ENCODE peak calls at places on chromosome 3, in six cellular contexts. One of them, this sample, is unnamed.

GRCh38 chr3:193744048-193744821 is 151.2 kb downstream of the OPA1 start:
- DNase-seq in body of pancreas: peak; percentile 76
- DNase-seq in CD8-positive, alpha-beta T cell: no peak
- DNase-seq in upper lobe of left lung: peak; percentile 55
- DNase-seq in PC-3: peak; percentile 6
- DNase-seq in left ventricle myocardium inferior: no peak
- DNase-seq in this sample: no peak

GRCh38 chr3:100024520-100025303 is 89.6 kb downstream of the FILIP1L start:
- DNase-seq in body of pancreas: no peak
- DNase-seq in left ventricle myocardium inferior: no peak
- DNase-seq in upper lobe of left lung: no peak
- DNase-seq in CD8-positive, alpha-beta T cell: no peak
- DNase-seq in PC-3: no peak
- DNase-seq in this sample: no peak

GRCh38 chr3:134350861-134351311 is 23.4 kb downstream of the AMOTL2 start:
- DNase-seq in body of pancreas: peak; percentile 92
- DNase-seq in upper lobe of left lung: peak; percentile 60
- DNase-seq in PC-3: peak; percentile 92
- DNase-seq in left ventricle myocardium inferior: no peak
- DNase-seq in CD8-positive, alpha-beta T cell: no peak
- DNase-seq in this sample: no peak

GRCh38 chr3:195100903-195101591 is 169.9 kb downstream of the XXYLT1 start:
- DNase-seq in upper lobe of left lung: peak; percentile 85
- DNase-seq in CD8-positive, alpha-beta T cell: no peak
- DNase-seq in PC-3: no peak
- DNase-seq in left ventricle myocardium inferior: peak; percentile 80
- DNase-seq in body of pancreas: peak; percentile 56
- DNase-seq in this sample: no peak

GRCh38 chr3:184156522-184156955 is 1.4 kb downstream of the DVL3 start:
- DNase-seq in body of pancreas: peak; percentile 44
- DNase-seq in upper lobe of left lung: peak; percentile 53
- DNase-seq in PC-3: no peak
- DNase-seq in CD8-positive, alpha-beta T cell: no peak
- DNase-seq in left ventricle myocardium inferior: peak; percentile 75
- DNase-seq in this sample: no peak

GRCh38 chr3:9932843-9933560 is 632 bp upstream of the CRELD1 start:
- DNase-seq in upper lobe of left lung: peak; percentile 89
- DNase-seq in CD8-positive, alpha-beta T cell: peak; percentile 84
- DNase-seq in PC-3: peak; percentile 84
- DNase-seq in body of pancreas: peak; percentile 89
- DNase-seq in left ventricle myocardium inferior: peak; percentile 80
- DNase-seq in this sample: no peak

GRCh38 chr3:38577089-38578080 is 72.1 kb downstream of the SCN5A start:
- DNase-seq in upper lobe of left lung: no peak
- DNase-seq in body of pancreas: no peak
- DNase-seq in CD8-positive, alpha-beta T cell: no peak
- DNase-seq in left ventricle myocardium inferior: no peak
- DNase-seq in PC-3: no peak
- DNase-seq in this sample: no peak

GRCh38 chr3:65029130-65029529 is 341.3 kb upstream of the ADAMTS9 start:
- DNase-seq in PC-3: no peak
- DNase-seq in upper lobe of left lung: no peak
- DNase-seq in body of pancreas: no peak
- DNase-seq in left ventricle myocardium inferior: no peak
- DNase-seq in CD8-positive, alpha-beta T cell: no peak
- DNase-seq in this sample: no peak

GRCh38 chr3:27721717-27722564 is at the start of gene EOMES:
- DNase-seq in left ventricle myocardium inferior: no peak
- DNase-seq in upper lobe of left lung: no peak
- DNase-seq in body of pancreas: peak; percentile 68
- DNase-seq in CD8-positive, alpha-beta T cell: peak; percentile 68
- DNase-seq in PC-3: peak; percentile 60
- DNase-seq in this sample: no peak
- TF ChIP-seq CTCF in left ventricle myocardium inferior: peak; percentile 36
- TF ChIP-seq CTCF in upper lobe of left lung: no peak
- TF ChIP-seq CTCF in body of pancreas: peak; percentile 42
- TF ChIP-seq CTCF in CD8-positive, alpha-beta T cell: peak; percentile 38
- TF ChIP-seq CTCF in PC-3: peak; percentile 61
- TF ChIP-seq CTCF in this sample: no peak

GRCh38 chr3:87002346-87002745 is 11.4 kb upstream of the VGLL3 start:
- DNase-seq in upper lobe of left lung: no peak
- DNase-seq in PC-3: no peak
- DNase-seq in body of pancreas: no peak
- DNase-seq in CD8-positive, alpha-beta T cell: no peak
- DNase-seq in left ventricle myocardium inferior: no peak
- DNase-seq in this sample: no peak

GRCh38 chr3:87001699-87002098 is 10.8 kb upstream of the VGLL3 start:
- DNase-seq in PC-3: no peak
- DNase-seq in left ventricle myocardium inferior: no peak
- DNase-seq in body of pancreas: no peak
- DNase-seq in upper lobe of left lung: no peak
- DNase-seq in CD8-positive, alpha-beta T cell: no peak
- DNase-seq in this sample: no peak

GRCh38 chr3:87006844-87007439 is 16.0 kb upstream of the VGLL3 start:
- DNase-seq in PC-3: peak; percentile 51
- DNase-seq in body of pancreas: no peak
- DNase-seq in left ventricle myocardium inferior: no peak
- DNase-seq in CD8-positive, alpha-beta T cell: no peak
- DNase-seq in upper lobe of left lung: no peak
- DNase-seq in this sample: no peak
- TF ChIP-seq CTCF in PC-3: peak; percentile 81
- TF ChIP-seq CTCF in body of pancreas: no peak
- TF ChIP-seq CTCF in left ventricle myocardium inferior: peak; percentile 21
- TF ChIP-seq CTCF in CD8-positive, alpha-beta T cell: no peak
- TF ChIP-seq CTCF in upper lobe of left lung: no peak
- TF ChIP-seq CTCF in this sample: peak; percentile 66

GRCh38 chr3:127747066-127747465 is 74.3 kb downstream of the ABTB1 start:
- DNase-seq in upper lobe of left lung: no peak
- DNase-seq in body of pancreas: no peak
- DNase-seq in CD8-positive, alpha-beta T cell: no peak
- DNase-seq in PC-3: no peak
- DNase-seq in left ventricle myocardium inferior: no peak
- DNase-seq in this sample: no peak

GRCh38 chr3:127749361-127749760 is 73.0 kb downstream of the MGLL start:
- DNase-seq in upper lobe of left lung: no peak
- DNase-seq in left ventricle myocardium inferior: no peak
- DNase-seq in body of pancreas: no peak
- DNase-seq in CD8-positive, alpha-beta T cell: no peak
- DNase-seq in PC-3: no peak
- DNase-seq in this sample: no peak

GRCh38 chr3:127748754-127749327 is 73.5 kb downstream of the MGLL start:
- DNase-seq in CD8-positive, alpha-beta T cell: no peak
- DNase-seq in body of pancreas: no peak
- DNase-seq in upper lobe of left lung: peak; percentile 83
- DNase-seq in PC-3: no peak
- DNase-seq in left ventricle myocardium inferior: no peak
- DNase-seq in this sample: no peak

GRCh38 chr3:127746400-127747057 is 73.8 kb downstream of the ABTB1 start:
- DNase-seq in CD8-positive, alpha-beta T cell: no peak
- DNase-seq in upper lobe of left lung: peak; percentile 64
- DNase-seq in body of pancreas: no peak
- DNase-seq in PC-3: peak; percentile 68
- DNase-seq in left ventricle myocardium inferior: peak; percentile 48
- DNase-seq in this sample: no peak

GRCh38 chr3:127747751-127748521 is 74.4 kb downstream of the MGLL start:
- DNase-seq in body of pancreas: peak; percentile 66
- DNase-seq in upper lobe of left lung: peak; percentile 78
- DNase-seq in PC-3: peak; percentile 92
- DNase-seq in left ventricle myocardium inferior: peak; percentile 76
- DNase-seq in CD8-positive, alpha-beta T cell: no peak
- DNase-seq in this sample: peak; percentile 69
- TF ChIP-seq CTCF in body of pancreas: no peak
- TF ChIP-seq CTCF in upper lobe of left lung: no peak
- TF ChIP-seq CTCF in PC-3: peak; percentile 43
- TF ChIP-seq CTCF in left ventricle myocardium inferior: peak; percentile 29
- TF ChIP-seq CTCF in CD8-positive, alpha-beta T cell: no peak
- TF ChIP-seq CTCF in this sample: peak; percentile 3

GRCh38 chr3:30097022-30097650 is 509.3 kb upstream of the TGFBR2 start:
- DNase-seq in body of pancreas: no peak
- DNase-seq in CD8-positive, alpha-beta T cell: no peak
- DNase-seq in upper lobe of left lung: no peak
- DNase-seq in left ventricle myocardium inferior: no peak
- DNase-seq in PC-3: no peak
- DNase-seq in this sample: no peak

GRCh38 chr3:30103186-30103585 is 503.2 kb upstream of the TGFBR2 start:
- DNase-seq in body of pancreas: no peak
- DNase-seq in upper lobe of left lung: no peak
- DNase-seq in PC-3: no peak
- DNase-seq in CD8-positive, alpha-beta T cell: no peak
- DNase-seq in left ventricle myocardium inferior: no peak
- DNase-seq in this sample: no peak

GRCh38 chr3:30098656-30099454 is 507.5 kb upstream of the TGFBR2 start:
- DNase-seq in upper lobe of left lung: no peak
- DNase-seq in body of pancreas: no peak
- DNase-seq in CD8-positive, alpha-beta T cell: no peak
- DNase-seq in left ventricle myocardium inferior: no peak
- DNase-seq in PC-3: peak; percentile 31
- DNase-seq in this sample: no peak

GRCh38 chr3:30102372-30102771 is 504.0 kb upstream of the TGFBR2 start:
- DNase-seq in upper lobe of left lung: no peak
- DNase-seq in CD8-positive, alpha-beta T cell: no peak
- DNase-seq in PC-3: no peak
- DNase-seq in body of pancreas: no peak
- DNase-seq in left ventricle myocardium inferior: no peak
- DNase-seq in this sample: no peak

DNA sequence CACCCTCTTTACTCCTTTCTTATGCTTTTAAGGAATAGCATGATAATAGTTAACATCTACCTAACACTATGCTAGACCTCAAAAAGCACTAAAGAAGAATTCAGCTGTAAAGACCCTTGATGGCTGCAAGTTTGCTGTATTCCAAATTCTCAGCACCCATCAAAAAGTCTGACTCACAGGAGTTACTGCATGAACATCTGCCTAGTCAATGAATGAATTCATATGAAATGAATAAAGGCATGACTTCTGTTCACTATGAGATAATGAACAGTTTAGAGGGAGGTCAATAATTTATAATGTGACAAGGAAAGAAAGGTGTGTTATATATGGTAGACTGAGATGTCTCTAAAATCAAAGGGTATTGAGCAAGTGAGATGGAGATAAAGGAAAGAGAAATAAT is 508.2 kb upstream of the TGFBR2 start:
- DNase-seq in body of pancreas: no peak
- DNase-seq in upper lobe of left lung: no peak
- DNase-seq in PC-3: no peak
- DNase-seq in left ventricle myocardium inferior: no peak
- DNase-seq in CD8-positive, alpha-beta T cell: no peak
- DNase-seq in this sample: no peak
- TF ChIP-seq CTCF in body of pancreas: no peak
- TF ChIP-seq CTCF in upper lobe of left lung: no peak
- TF ChIP-seq CTCF in PC-3: no peak
- TF ChIP-seq CTCF in left ventricle myocardium inferior: no peak
- TF ChIP-seq CTCF in CD8-positive, alpha-beta T cell: no peak
- TF ChIP-seq CTCF in this sample: no peak

GRCh38 chr3:59771760-59772159 is 721.9 kb upstream of the CFAP20DC start:
- DNase-seq in body of pancreas: no peak
- DNase-seq in upper lobe of left lung: no peak
- DNase-seq in left ventricle myocardium inferior: no peak
- DNase-seq in PC-3: peak; percentile 92
- DNase-seq in CD8-positive, alpha-beta T cell: no peak
- DNase-seq in this sample: peak; percentile 69
- TF ChIP-seq CTCF in body of pancreas: no peak
- TF ChIP-seq CTCF in upper lobe of left lung: no peak
- TF ChIP-seq CTCF in left ventricle myocardium inferior: no peak
- TF ChIP-seq CTCF in PC-3: no peak
- TF ChIP-seq CTCF in CD8-positive, alpha-beta T cell: no peak
- TF ChIP-seq CTCF in this sample: no peak

This sample was measured in AG04450.